ENCODE peak calls at places on chromosomes 12 and 14, in four cellular contexts. C, O, B and E are unnamed samples.

GRCh38 chr12:67721216-67721615 is 72.7 kb downstream of the DYRK2 start:
- DNase-seq in O (no peak), B (no peak), C (no peak), E (peak)

GRCh38 chr14:58118097-58118496 is 33.9 kb downstream of the ARMH4 start:
- DNase-seq in C (no peak), O (no peak), B (no peak), E (no peak)

GRCh38 chr12:56129210-56129691 is 1.2 kb downstream of the ESYT1 start:
- DNase-seq in O (no peak), B (peak), C (peak), E (peak)

GRCh38 chr12:27500546-27500945 is 23.5 kb upstream of the PPFIBP1 start:
- DNase-seq in C (no peak), B (no peak), O (no peak), E (no peak)

GRCh38 chr12:121523741-121524140 is 57.1 kb downstream of the KDM2B start:
- DNase-seq in C (no peak), O (no peak), B (no peak), E (no peak)

GRCh38 chr14:59344711-59345455 is 120.3 kb downstream of the GPR135 start:
- DNase-seq in B (no peak), C (no peak), O (no peak), E (no peak)

GRCh38 chr12:85424581-85425348 is 144.7 kb downstream of the ALX1 start:
- DNase-seq in C (peak), O (no peak), B (no peak), E (peak)

GRCh38 chr12:71190822-71191221 is 33.0 kb upstream of the TSPAN8 start:
- DNase-seq in O (no peak), B (no peak), C (no peak), E (no peak)

GRCh38 chr12:116306968-116307367 is 29.5 kb upstream of the MED13L start:
- DNase-seq in O (no peak), C (no peak), B (no peak), E (no peak)

GRCh38 chr12:46786774-46787173 is 39.0 kb downstream of the SLC38A4 start:
- DNase-seq in C (no peak), B (no peak), O (no peak), E (no peak)

GRCh38 chr12:1872448-1872847 is 46.0 kb downstream of the CACNA2D4 start:
- DNase-seq in B (no peak), O (no peak), C (no peak), E (no peak)

GRCh38 chr14:90645842-90646443 is 170.3 kb downstream of the TTC7B start:
- DNase-seq in B (no peak), C (no peak), O (no peak), E (no peak)

GRCh38 chr14:22432348-22432976 is 156.6 kb downstream of the DAD1 start:
- DNase-seq in O (no peak), C (no peak), B (no peak), E (peak)

GRCh38 chr12:25131270-25131669 is 63.7 kb downstream of the DNAI7 start:
- DNase-seq in B (no peak), O (no peak), C (no peak), E (no peak)

GRCh38 chr12:25788707-25789106 is 169.8 kb upstream of the RASSF8 start:
- DNase-seq in B (no peak), C (no peak), O (no peak), E (no peak)

GRCh38 chr12:94109154-94109553 is 39.2 kb upstream of the PLXNC1 start:
- DNase-seq in C (no peak), B (no peak), O (no peak), E (no peak)

GRCh38 chr12:95942106-95942531 is 295 bp downstream of the CCDC38 start:
- DNase-seq in B (no peak), O (no peak), C (no peak), E (no peak)

GRCh38 chr14:99203080-99203479 is 68.9 kb downstream of the BCL11B start:
- DNase-seq in B (no peak), C (no peak), O (no peak), E (no peak)

GRCh38 chr14:32565256-32565655 is 236.2 kb downstream of the AKAP6 start:
- DNase-seq in O (no peak), B (no peak), C (peak), E (no peak)

GRCh38 chr12:57545809-57546437 is 1.1 kb downstream of the DCTN2 start:
- DNase-seq in B (no peak), O (no peak), C (no peak), E (peak)

GRCh38 chr14:50615566-50615965 is 52.5 kb downstream of the SAV1 start:
- DNase-seq in B (no peak), O (no peak), C (no peak), E (no peak)

GRCh38 chr12:4346931-4347330 is 25.9 kb downstream of the TIGAR start:
- DNase-seq in O (no peak), B (no peak), C (no peak), E (no peak)

GRCh38 chr14:103995876-103996275 is 53.5 kb upstream of the RD3L start:
- DNase-seq in B (no peak), C (no peak), O (no peak), E (no peak)

GRCh38 chr12:118120579-118121363 is 15.2 kb upstream of the PEBP1 start:
- DNase-seq in O (peak), B (peak), C (peak), E (peak)

GRCh38 chr12:52399756-52400155 is 6.4 kb downstream of the KRT82 start:
- DNase-seq in O (no peak), B (peak), C (no peak), E (no peak)

GRCh38 chr14:89214221-89214965 is 202.6 kb downstream of the FOXN3 start:
- DNase-seq in B (no peak), C (peak), O (no peak), E (peak)

GRCh38 chr12:94290353-94290752 is 142.0 kb downstream of the PLXNC1 start:
- DNase-seq in C (no peak), O (no peak), B (no peak), E (no peak)

GRCh38 chr12:124356221-124356620 is 61.3 kb downstream of the RFLNA start:
- DNase-seq in O (no peak), B (no peak), C (no peak), E (no peak)

GRCh38 chr12:3061129-3061857 is 15.9 kb upstream of the TSPAN9 start:
- DNase-seq in C (no peak), O (no peak), B (no peak), E (no peak)

GRCh38 chr12:120007272-120007671 is 18.2 kb downstream of the BICDL1 start:
- DNase-seq in C (no peak), B (no peak), O (no peak), E (peak)

GRCh38 chr12:2795291-2796186 is 769 bp downstream of the FKBP4 start:
- DNase-seq in O (no peak), C (peak), B (peak), E (peak)

GRCh38 chr12:65335021-65335714 is 56.7 kb downstream of the MSRB3 start:
- DNase-seq in O (no peak), B (peak), C (peak), E (no peak)
- TF ChIP-seq EP300 in O (no peak), B (no peak), C (no peak), E (no peak)

DNA sequence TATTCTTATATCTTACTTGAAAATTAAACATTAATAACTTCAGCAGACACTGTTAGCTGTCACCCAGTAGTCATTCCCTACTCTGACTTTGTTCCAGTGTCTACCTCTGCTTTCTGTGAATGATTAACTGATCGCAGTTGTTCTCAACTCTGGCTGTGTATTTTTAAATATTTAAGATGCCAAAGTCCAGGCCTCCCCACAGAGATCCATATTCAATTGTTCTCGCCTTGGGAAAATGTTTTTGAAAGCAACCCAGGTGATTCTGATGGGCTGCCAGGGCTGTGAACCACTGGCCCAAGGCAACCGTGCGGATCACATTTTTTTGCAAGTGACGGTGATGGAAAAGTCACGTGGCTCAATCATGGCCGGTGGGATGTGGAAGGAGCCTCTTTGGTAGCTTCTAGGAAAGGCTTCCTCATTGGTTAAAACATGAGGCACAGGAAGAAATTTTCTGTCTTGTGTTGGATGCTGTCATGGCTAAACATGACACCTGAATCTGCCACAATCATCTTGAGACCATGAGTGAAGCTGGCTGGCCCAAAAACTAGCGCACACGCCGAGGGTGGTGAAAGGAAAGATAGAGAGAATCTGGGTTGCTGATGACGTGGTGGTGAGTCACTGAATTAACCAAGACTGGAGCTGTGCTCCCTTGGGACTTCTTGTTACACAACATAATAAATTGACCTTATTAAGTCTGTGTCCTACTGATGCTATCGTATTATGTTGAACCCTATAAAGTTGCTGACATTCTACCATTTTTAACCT is 37.2 kb downstream of the RDH12 start:
- DNase-seq in C (no peak), O (peak), B (peak), E (peak)
- TF ChIP-seq POLR2AphosphoS5 in C (no peak), O (peak), B (peak), E (peak)

DNA sequence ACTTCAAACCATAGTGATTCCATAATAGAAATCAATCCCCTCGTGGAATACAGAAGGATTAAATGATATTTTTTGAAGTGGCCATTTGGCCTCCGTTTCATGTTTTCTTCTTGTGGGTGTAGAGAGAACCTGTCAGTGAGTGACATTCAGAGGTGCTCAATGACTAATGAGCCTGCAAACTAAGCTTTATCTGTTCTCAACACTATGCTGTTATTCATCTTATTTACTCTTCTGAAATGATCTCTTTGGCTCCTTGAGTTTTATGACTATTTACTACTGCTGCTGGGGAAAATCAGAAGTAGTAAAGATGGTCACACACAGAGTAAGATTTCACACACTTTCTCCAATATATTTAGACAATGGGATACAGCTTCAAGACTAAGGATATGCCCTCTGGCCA is 30.4 kb downstream of the ATP2B1 start:
- DNase-seq in C (no peak), B (no peak), O (no peak), E (no peak)
- TF ChIP-seq EP300 in C (no peak), B (no peak), O (no peak), E (no peak)

DNA sequence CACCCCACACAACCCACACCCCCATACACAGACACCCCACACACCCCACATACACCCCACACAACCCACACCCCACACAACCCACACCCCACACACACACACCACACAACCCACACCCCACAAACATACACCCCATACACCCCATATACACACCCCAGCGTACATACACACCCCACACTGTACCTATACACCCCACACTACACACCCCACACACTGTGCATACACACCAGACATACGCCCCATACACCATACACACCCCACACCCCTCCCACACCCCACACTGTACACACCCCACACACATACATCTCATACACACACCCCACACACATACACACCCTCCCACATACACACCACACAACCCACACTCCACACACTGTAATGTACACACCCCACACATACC is 80.2 kb downstream of the NOC4L start:
- DNase-seq in O (no peak), C (no peak), B (no peak), E (no peak)
- TF ChIP-seq POLR2AphosphoS5 in O (no peak), C (no peak), B (no peak), E (no peak)

GRCh38 chr14:74735113-74735512 is 22.2 kb downstream of the FCF1 start:
- DNase-seq in B (no peak), O (no peak), C (no peak), E (no peak)
- TF ChIP-seq EP300 in B (no peak), O (no peak), C (no peak), E (no peak)

DNA sequence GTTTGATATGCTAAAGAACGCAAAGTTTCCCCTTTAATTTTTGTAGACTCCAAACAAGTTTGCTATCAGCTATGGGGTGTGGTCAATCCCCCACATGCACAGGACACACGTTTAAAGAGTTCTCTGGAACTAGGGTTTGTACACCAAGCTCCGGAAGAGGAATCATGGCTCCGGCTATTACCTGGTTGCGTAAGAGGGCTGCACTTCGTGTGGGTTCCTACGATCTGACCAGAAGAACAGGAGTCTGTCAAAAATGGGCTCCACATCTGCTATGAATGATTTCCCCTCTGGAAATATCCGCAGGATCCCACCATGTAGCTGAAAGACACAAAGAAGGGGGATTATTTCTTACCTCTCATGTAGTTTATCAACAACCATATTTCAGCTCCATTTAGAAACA is 22.0 kb downstream of the EGLN3 start:
- DNase-seq in B (no peak), C (no peak), O (no peak), E (no peak)
- TF ChIP-seq POLR2AphosphoS5 in B (no peak), C (no peak), O (no peak), E (no peak)

GRCh38 chr12:16788888-16789790 is 183.2 kb upstream of the LMO3 start:
- DNase-seq in C (peak), B (no peak), O (no peak), E (no peak)
- TF ChIP-seq EP300 in C (peak), B (no peak), O (no peak), E (no peak)